ENCODE peak calls at places on chromosomes 13 and 19, in nine cellular contexts. N is mesothelial cell of epicardium, Z is brain microvascular endothelial cell, L is fibroblast of the aortic adventitia, J is colonic mucosa, K is prostate gland, H is B cell, I is heart left ventricle, P is right atrium auricular region. S is an unnamed sample.

GRCh38 chr13:46296920-46297319 is 85.2 kb downstream of the LRRC63 start:
- DNase-seq in N (no peak), Z (peak; percentile 72), L (peak; percentile 99), J (no peak), K (no peak), H (no peak), I (no peak), P (no peak), S (no peak)

GRCh38 chr19:8194528-8195275 is 14.5 kb upstream of the CERS4 start:
- DNase-seq in N (no peak), Z (no peak), L (no peak), J (peak; percentile 30), K (no peak), H (no peak), I (peak; percentile 65), P (no peak), S (no peak)

GRCh38 chr19:43651758-43652545 is 12.3 kb upstream of the CADM4 start:
- DNase-seq in N (no peak), Z (peak; percentile 48), L (peak; percentile 68), J (peak; percentile 61), K (peak; percentile 68), H (peak; percentile 52), I (no peak), P (no peak), S (peak; percentile 70)

GRCh38 chr19:33766623-33767022 is 30.0 kb upstream of the KCTD15 start:
- DNase-seq in N (no peak), Z (no peak), L (no peak), J (no peak), K (no peak), H (no peak), I (no peak), P (no peak), S (no peak)

GRCh38 chr19:10861118-10861651 is 10.2 kb upstream of the CARM1 start:
- DNase-seq in N (no peak), Z (peak; percentile 45), L (no peak), J (peak; percentile 49), K (no peak), H (no peak), I (peak; percentile 58), P (no peak), S (no peak)

GRCh38 chr13:47672982-47673670 is 327.9 kb downstream of the SUCLA2 start:
- DNase-seq in N (no peak), Z (peak; percentile 56), L (peak; percentile 98), J (no peak), K (no peak), H (no peak), I (no peak), P (no peak), S (no peak)

GRCh38 chr13:97521726-97522125 is 87.8 kb downstream of the RAP2A start:
- DNase-seq in N (no peak), Z (no peak), L (no peak), J (no peak), K (no peak), H (no peak), I (no peak), P (no peak), S (no peak)

GRCh38 chr19:1239796-1240737 is 1.5 kb upstream of the ATP5F1D start:
- DNase-seq in N (peak; percentile 96), Z (peak; percentile 67), L (peak; percentile 88), J (peak; percentile 80), K (peak; percentile 76), H (peak; percentile 100), I (peak; percentile 95), P (peak; percentile 88), S (peak; percentile 99)

GRCh38 chr13:94351292-94352000 is 128.0 kb downstream of the DCT start:
- DNase-seq in N (no peak), Z (peak; percentile 72), L (peak; percentile 64), J (no peak), K (no peak), H (no peak), I (no peak), P (no peak), S (peak; percentile 11)

GRCh38 chr19:29610574-29611271 is 4.6 kb downstream of the POP4 start:
- DNase-seq in N (peak; percentile 55), Z (peak; percentile 76), L (peak; percentile 86), J (peak; percentile 74), K (peak; percentile 79), H (peak; percentile 88), I (peak; percentile 85), P (peak; percentile 84), S (peak; percentile 92)

GRCh38 chr19:41531438-41532311 is 44.3 kb upstream of the CEACAM21 start:
- DNase-seq in N (no peak), Z (peak; percentile 44), L (peak; percentile 56), J (peak; percentile 59), K (peak; percentile 55), H (peak; percentile 73), I (peak; percentile 83), P (peak; percentile 89), S (peak; percentile 72)

GRCh38 chr13:109694972-109695371 is 91.4 kb downstream of the IRS2 start:
- DNase-seq in N (no peak), Z (no peak), L (no peak), J (no peak), K (no peak), H (no peak), I (no peak), P (no peak), S (no peak)

GRCh38 chr19:16876904-16877361 is 11.9 kb upstream of the F2RL3 start:
- DNase-seq in N (no peak), Z (peak; percentile 46), L (no peak), J (no peak), K (no peak), H (no peak), I (no peak), P (no peak), S (no peak)

GRCh38 chr19:14405758-14406644 is 13.1 kb downstream of the DDX39A start:
- DNase-seq in N (peak; percentile 92), Z (peak; percentile 73), L (peak; percentile 75), J (peak; percentile 81), K (peak; percentile 80), H (peak; percentile 98), I (peak; percentile 94), P (peak; percentile 86), S (peak; percentile 99)
- TF ChIP-seq CTCF in N (peak; percentile 99), Z (peak; percentile 76), L (peak; percentile 77), J (peak; percentile 81), K (peak; percentile 85), H (peak; percentile 87), I (peak; percentile 98), P (peak; percentile 81), S (peak; percentile 92)

DNA sequence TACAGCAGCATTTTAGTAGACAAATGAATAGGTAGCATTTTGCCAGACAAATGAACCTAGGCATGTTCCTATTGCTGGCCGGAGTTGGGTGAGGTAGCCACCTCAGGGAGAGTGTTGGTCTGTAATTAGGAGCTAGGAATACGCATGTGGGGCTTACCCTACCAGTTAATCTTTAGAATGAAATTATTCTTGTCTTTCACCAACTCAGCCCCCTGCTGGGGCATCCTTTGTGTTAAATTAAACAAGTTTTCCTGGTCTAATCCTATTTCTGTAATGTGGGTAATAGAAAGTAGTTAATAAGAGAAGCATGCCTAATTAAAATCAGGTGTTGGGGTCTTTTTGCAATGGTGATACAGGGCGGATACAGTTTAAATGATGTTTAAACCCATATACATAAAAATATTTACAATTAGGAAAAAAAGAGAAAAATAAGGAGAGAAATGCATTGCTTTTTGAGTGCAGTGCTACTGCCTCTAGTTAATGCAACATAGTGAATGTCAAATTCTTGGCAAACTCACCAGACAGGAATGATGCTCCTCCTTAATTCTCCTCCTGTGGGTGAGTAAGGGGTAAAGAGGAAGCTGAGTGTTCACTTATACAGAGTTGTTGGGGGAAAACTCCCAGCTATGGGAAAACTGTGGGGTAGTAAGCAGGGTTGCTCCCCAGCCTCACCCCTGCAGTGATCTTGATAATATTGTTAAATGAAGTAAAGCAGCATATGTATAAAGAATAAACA is 276.4 kb upstream of the EDNRB start:
- DNase-seq in N (no peak), Z (no peak), L (peak; percentile 18), J (no peak), K (no peak), H (no peak), I (no peak), P (no peak), S (no peak)
- TF ChIP-seq CTCF in N (no peak), Z (no peak), L (no peak), J (no peak), K (no peak), H (no peak), I (no peak), P (no peak), S (no peak)

GRCh38 chr13:73228546-73228945 is 169.7 kb downstream of the KLF5 start:
- DNase-seq in N (no peak), Z (no peak), L (peak; percentile 10), J (no peak), K (no peak), H (no peak), I (no peak), P (no peak), S (no peak)
- TF ChIP-seq CTCF in N (no peak), Z (peak; percentile 49), L (peak; percentile 10), J (no peak), K (no peak), H (no peak), I (no peak), P (no peak), S (no peak)

DNA sequence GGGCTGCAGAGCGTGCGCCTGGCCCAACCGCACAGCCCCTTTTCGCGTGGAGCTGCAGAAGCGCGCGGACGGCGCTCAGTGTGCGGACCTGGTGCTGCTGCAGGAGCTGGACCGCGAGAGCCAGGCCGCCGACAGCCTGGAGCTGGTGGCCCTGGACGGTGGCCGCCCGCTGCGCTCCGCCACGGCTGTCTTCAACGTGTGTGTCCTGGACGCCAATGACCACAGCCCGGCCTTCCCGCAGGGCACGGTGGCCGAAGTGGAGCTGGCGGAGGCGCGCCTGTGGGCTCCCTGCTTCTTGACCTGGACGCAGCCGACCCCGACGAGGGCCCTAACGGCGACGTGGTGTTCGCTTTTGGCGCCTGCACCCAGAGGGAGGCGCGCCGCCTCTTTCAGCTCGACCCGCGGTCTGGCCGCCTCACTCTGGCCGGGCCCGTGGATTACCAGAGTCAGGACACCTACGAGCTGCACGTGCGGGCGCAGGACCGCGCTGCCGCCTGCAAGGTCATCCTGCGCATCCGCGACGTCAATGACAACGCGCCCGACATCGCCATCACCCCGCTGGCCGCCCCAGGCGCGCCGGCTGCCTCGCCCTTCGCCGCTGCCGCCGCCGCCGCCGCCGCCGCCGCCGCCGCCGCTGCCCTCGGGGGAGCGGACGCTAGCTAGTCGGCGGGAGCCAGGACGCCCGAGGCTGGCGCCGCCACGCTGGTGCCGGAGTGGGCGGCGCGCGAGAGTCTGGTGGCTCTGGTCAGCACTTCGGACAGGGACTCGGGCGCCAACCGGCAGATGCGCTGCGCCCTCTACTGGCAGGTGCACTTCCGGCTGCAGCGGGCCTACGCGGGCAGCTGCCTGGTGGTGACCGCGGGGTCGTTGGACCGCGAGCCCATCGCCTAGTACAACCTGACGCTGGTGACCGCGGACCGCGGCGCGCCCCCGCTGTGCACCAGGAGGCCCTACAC is 172.2 kb downstream of the OLFM4 start:
- DNase-seq in N (peak; percentile 69), Z (no peak), L (no peak), J (peak; percentile 49), K (peak; percentile 34), H (peak; percentile 34), I (peak; percentile 81), P (no peak), S (peak; percentile 37)
- TF ChIP-seq CTCF in N (peak; percentile 81), Z (peak; percentile 28), L (no peak), J (peak; percentile 34), K (peak; percentile 47), H (no peak), I (peak; percentile 59), P (no peak), S (no peak)